ENCODE peak calls at places on chromosomes 3 and 15, in five cellular contexts. Y, J, U, P and D are unnamed samples.

GRCh38 chr3:24682141-24682547 is 187.5 kb upstream of the THRB start:
- DNase-seq in Y (no peak), J (no peak), U (no peak), P (no peak), D (peak)

GRCh38 chr15:76335129-76335850 is 1.3 kb upstream of the ISL2 start:
- DNase-seq in Y (peak), J (no peak), U (no peak), P (peak), D (no peak)

GRCh38 chr15:82139823-82140268 is 94.0 kb upstream of the MEX3B start:
- DNase-seq in Y (no peak), J (peak), U (peak), P (no peak), D (peak)

GRCh38 chr3:128619146-128619890 is 31.3 kb downstream of the RPN1 start:
- DNase-seq in Y (no peak), J (peak), U (no peak), P (no peak), D (peak)

GRCh38 chr3:191409791-191410359 is 51.1 kb upstream of the PYDC2 start:
- DNase-seq in Y (no peak), J (no peak), U (no peak), P (no peak), D (no peak)

GRCh38 chr15:72155021-72155621 is 36.9 kb downstream of the SENP8 start:
- DNase-seq in Y (no peak), J (peak), U (no peak), P (peak), D (peak)

GRCh38 chr15:64622410-64623260 is 152.8 kb downstream of the RBPMS2 start:
- DNase-seq in Y (no peak), J (no peak), U (no peak), P (no peak), D (no peak)

GRCh38 chr3:20185364-20185732 is 658 bp downstream of the SGO1 start:
- DNase-seq in Y (no peak), J (peak), U (no peak), P (peak), D (peak)

GRCh38 chr15:40929730-40930429 is 740 bp downstream of the DLL4 start:
- DNase-seq in Y (no peak), J (peak), U (no peak), P (peak), D (peak)

GRCh38 chr3:8157640-8158039 is 344.0 kb upstream of the LMCD1 start:
- DNase-seq in Y (no peak), J (no peak), U (no peak), P (no peak), D (no peak)

GRCh38 chr3:53221345-53221744 is 34.5 kb downstream of the TKT start:
- DNase-seq in Y (no peak), J (no peak), U (no peak), P (no peak), D (no peak)

GRCh38 chr3:125010393-125010792 is 45.4 kb downstream of the HEG1 start:
- DNase-seq in Y (no peak), J (no peak), U (no peak), P (no peak), D (no peak)

GRCh38 chr3:89947357-89947954 is 840.0 kb downstream of the EPHA3 start:
- DNase-seq in Y (peak), J (no peak), U (no peak), P (no peak), D (no peak)

GRCh38 chr3:42698216-42698910 is 4.2 kb downstream of the HHATL start:
- DNase-seq in Y (no peak), J (no peak), U (no peak), P (peak), D (no peak)

GRCh38 chr15:25170113-25170731 is 215.4 kb downstream of the SNRPN start:
- DNase-seq in Y (peak), J (no peak), U (no peak), P (no peak), D (no peak)

GRCh38 chr15:94584833-94585244 is 353.5 kb downstream of the MCTP2 start:
- DNase-seq in Y (no peak), J (no peak), U (no peak), P (no peak), D (no peak)

GRCh38 chr15:77504310-77504709 is 83.6 kb downstream of the HMG20A start:
- DNase-seq in Y (no peak), J (no peak), U (no peak), P (peak), D (no peak)

GRCh38 chr15:58923696-58924300 is 9.7 kb downstream of the SLTM start:
- DNase-seq in Y (no peak), J (no peak), U (no peak), P (no peak), D (no peak)

GRCh38 chr15:30903497-30904187 is at the start of gene FAN1:
- DNase-seq in Y (peak), J (peak), U (peak), P (peak), D (peak)
- H3K4ac ChIP-seq in Y (no peak), J (peak), U (no peak), P (no peak), D (peak)

GRCh38 chr3:197216914-197217313 is 81.5 kb downstream of the DLG1 start:
- DNase-seq in Y (no peak), J (peak), U (no peak), P (no peak), D (no peak)
- H3K27ac ChIP-seq in Y (no peak), J (no peak), U (no peak), P (no peak), D (no peak)

GRCh38 chr3:51501833-51502561 is 2.2 kb upstream of the DCAF1 start:
- DNase-seq in Y (peak), J (peak), U (peak), P (peak), D (peak)

GRCh38 chr3:51498871-51499790 is 684 bp downstream of the DCAF1 start:
- DNase-seq in Y (peak), J (peak), U (peak), P (peak), D (peak)

GRCh38 chr3:51502562-51502910 is 2.7 kb upstream of the DCAF1 start:
- DNase-seq in Y (no peak), J (no peak), U (no peak), P (no peak), D (no peak)

GRCh38 chr3:51503007-51503406 is 3.2 kb upstream of the DCAF1 start:
- DNase-seq in Y (no peak), J (no peak), U (no peak), P (no peak), D (no peak)

GRCh38 chr3:51500632-51501131 is 867 bp upstream of the DCAF1 start:
- DNase-seq in Y (no peak), J (no peak), U (no peak), P (no peak), D (no peak)
- H4K91ac ChIP-seq in Y (no peak), J (peak), U (no peak), P (no peak), D (no peak)

DNA sequence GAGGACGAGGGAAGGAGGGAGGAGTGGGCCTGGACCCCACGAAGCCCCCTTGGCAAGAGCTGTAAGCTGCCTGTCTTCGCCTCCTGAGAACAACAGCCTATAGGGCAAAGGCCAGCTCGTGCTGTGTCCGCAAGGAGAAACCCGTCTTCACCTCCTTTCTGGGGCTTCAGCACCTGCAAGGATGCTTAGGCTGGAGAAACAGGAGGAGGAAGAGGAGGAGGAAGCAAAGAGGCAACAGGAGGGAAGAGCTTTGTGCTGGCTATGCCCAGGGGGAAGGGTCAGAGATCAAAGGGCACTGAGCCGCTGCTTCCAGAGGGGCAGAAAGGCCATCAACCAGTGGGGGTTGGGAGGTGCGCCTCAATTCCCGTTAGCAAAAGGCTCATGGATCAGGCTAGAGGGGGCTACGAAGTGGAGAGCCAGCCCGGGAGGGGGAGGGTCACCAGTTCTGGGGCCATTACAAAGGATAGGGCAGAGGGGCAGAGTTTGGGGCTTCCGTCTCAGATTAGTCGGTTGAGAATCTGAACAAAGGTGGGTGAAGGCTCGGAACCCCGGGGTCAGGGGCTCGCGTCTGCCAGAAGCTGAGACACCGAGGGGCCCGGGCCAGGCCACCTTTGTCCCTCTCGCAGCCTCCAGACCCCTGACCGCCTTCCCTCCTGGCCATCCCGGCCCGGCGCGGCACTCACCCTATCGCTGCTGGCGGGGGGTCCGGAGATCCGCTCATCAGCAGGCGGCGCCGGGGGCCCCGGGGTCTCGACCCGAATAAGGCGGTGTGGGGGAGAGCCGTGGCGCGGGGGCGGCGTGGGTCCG is 792 bp downstream of the SHF start:
- DNase-seq in Y (peak), J (no peak), U (no peak), P (peak), D (no peak)
- H3K4ac ChIP-seq in Y (no peak), J (peak), U (no peak), P (peak), D (no peak)